ENCODE peak calls at places on chromosomes 5 and 9, in five cellular contexts. One of them, this sample, is unnamed.

GRCh38 chr9:78575791-78576190 is 278.9 kb downstream of the PSAT1 start:
- DNase-seq in AG20443: no peak
- DNase-seq in foreskin fibroblast: no peak
- DNase-seq in NCI-H2029 treated with DMSO at 0.1 percent for 48 hours: no peak
- DNase-seq in chondrocyte: no peak
- DNase-seq in this sample: no peak

GRCh38 chr9:122374885-122375420 is 4.1 kb downstream of the PTGS1 start:
- DNase-seq in AG20443: peak
- DNase-seq in chondrocyte: peak
- DNase-seq in foreskin fibroblast: peak
- DNase-seq in NCI-H2029 treated with DMSO at 0.1 percent for 48 hours: no peak
- DNase-seq in this sample: no peak

GRCh38 chr5:127697894-127698600 is 5.1 kb upstream of the CCDC192 start:
- DNase-seq in foreskin fibroblast: no peak
- DNase-seq in AG20443: no peak
- DNase-seq in chondrocyte: no peak
- DNase-seq in NCI-H2029 treated with DMSO at 0.1 percent for 48 hours: no peak
- DNase-seq in this sample: no peak

GRCh38 chr5:149448831-149449714 is 70.0 kb upstream of the IL17B start:
- DNase-seq in NCI-H2029 treated with DMSO at 0.1 percent for 48 hours: no peak
- DNase-seq in chondrocyte: no peak
- DNase-seq in foreskin fibroblast: no peak
- DNase-seq in AG20443: no peak
- DNase-seq in this sample: peak

GRCh38 chr9:21710792-21711191 is 91.6 kb upstream of the MTAP start:
- DNase-seq in chondrocyte: no peak
- DNase-seq in AG20443: no peak
- DNase-seq in NCI-H2029 treated with DMSO at 0.1 percent for 48 hours: no peak
- DNase-seq in foreskin fibroblast: no peak
- DNase-seq in this sample: no peak

GRCh38 chr5:168877132-168877895 is 298.1 kb upstream of the PANK3 start:
- DNase-seq in chondrocyte: no peak
- DNase-seq in foreskin fibroblast: no peak
- DNase-seq in AG20443: no peak
- DNase-seq in NCI-H2029 treated with DMSO at 0.1 percent for 48 hours: no peak
- DNase-seq in this sample: no peak

GRCh38 chr9:135020481-135021392 is 66.7 kb upstream of the OLFM1 start:
- DNase-seq in NCI-H2029 treated with DMSO at 0.1 percent for 48 hours: no peak
- DNase-seq in chondrocyte: no peak
- DNase-seq in AG20443: no peak
- DNase-seq in foreskin fibroblast: no peak
- DNase-seq in this sample: no peak

GRCh38 chr5:154794525-154795234 is 39.5 kb downstream of the LARP1 start:
- DNase-seq in foreskin fibroblast: no peak
- DNase-seq in NCI-H2029 treated with DMSO at 0.1 percent for 48 hours: no peak
- DNase-seq in chondrocyte: no peak
- DNase-seq in AG20443: no peak
- DNase-seq in this sample: no peak

GRCh38 chr9:120791161-120791560 is 2.1 kb downstream of the FBXW2 start:
- DNase-seq in NCI-H2029 treated with DMSO at 0.1 percent for 48 hours: no peak
- DNase-seq in foreskin fibroblast: no peak
- DNase-seq in AG20443: no peak
- DNase-seq in chondrocyte: no peak
- DNase-seq in this sample: no peak

GRCh38 chr9:136155576-136155975 is 36.9 kb upstream of the TMEM250 start:
- DNase-seq in chondrocyte: no peak
- DNase-seq in foreskin fibroblast: no peak
- DNase-seq in NCI-H2029 treated with DMSO at 0.1 percent for 48 hours: no peak
- DNase-seq in AG20443: no peak
- DNase-seq in this sample: no peak

GRCh38 chr9:86893811-86894490 is 53.4 kb downstream of the GAS1 start:
- DNase-seq in foreskin fibroblast: no peak
- DNase-seq in AG20443: no peak
- DNase-seq in chondrocyte: no peak
- DNase-seq in NCI-H2029 treated with DMSO at 0.1 percent for 48 hours: no peak
- DNase-seq in this sample: no peak

GRCh38 chr5:156356238-156356637 is 29.3 kb downstream of the SGCD start:
- DNase-seq in NCI-H2029 treated with DMSO at 0.1 percent for 48 hours: no peak
- DNase-seq in foreskin fibroblast: no peak
- DNase-seq in chondrocyte: no peak
- DNase-seq in AG20443: no peak
- DNase-seq in this sample: no peak

GRCh38 chr5:29896651-29897050 is 1296.8 kb upstream of the CDH6 start:
- DNase-seq in AG20443: no peak
- DNase-seq in foreskin fibroblast: no peak
- DNase-seq in chondrocyte: no peak
- DNase-seq in NCI-H2029 treated with DMSO at 0.1 percent for 48 hours: no peak
- DNase-seq in this sample: no peak

GRCh38 chr9:68872026-68872501 is 141.8 kb downstream of the PRKACG start:
- DNase-seq in chondrocyte: no peak
- DNase-seq in NCI-H2029 treated with DMSO at 0.1 percent for 48 hours: no peak
- DNase-seq in AG20443: no peak
- DNase-seq in foreskin fibroblast: no peak
- DNase-seq in this sample: no peak

This sample was measured in Peyer's patch.